ENCODE peak calls at places on chromosomes 16 and 17, in ten cellular contexts. K, D, V, E, T, I, G, L, H and O are unnamed samples. For H3K4me1, the result is how much of the 10 kb centered on the place peaks cover.

GRCh38 chr16:88695218-88695617 is 8.9 kb upstream of the SNAI3 start:
- ATAC-seq in K (no peak), D (no peak), V (no peak), E (no peak), T (no peak), I (peak), G (no peak), L (peak), H (peak), O (no peak)

GRCh38 chr16:11105038-11105903 is 150.7 kb downstream of the SOCS1 start:
- ATAC-seq in K (peak), D (peak), V (peak), E (peak), T (peak), I (peak), G (peak), L (peak), H (peak), O (peak)

GRCh38 chr17:75086496-75087181 is 1.1 kb upstream of the SLC16A5 start:
- ATAC-seq in K (no peak), D (no peak), V (no peak), E (no peak), T (no peak), I (no peak), G (no peak), L (no peak), H (peak), O (no peak)

GRCh38 chr16:23014592-23014991 is 134.7 kb downstream of the USP31 start:
- ATAC-seq in K (no peak), D (no peak), V (no peak), E (no peak), T (no peak), I (no peak), G (no peak), L (no peak), H (no peak), O (no peak)

GRCh38 chr17:61476476-61477203 is 24.4 kb downstream of the TBX4 start:
- ATAC-seq in K (no peak), D (no peak), V (no peak), E (no peak), T (no peak), I (no peak), G (no peak), L (no peak), H (no peak), O (no peak)

GRCh38 chr16:86554599-86554916 is 477 bp downstream of the MTHFSD start:
- ATAC-seq in K (peak), D (no peak), V (no peak), E (no peak), T (no peak), I (no peak), G (no peak), L (no peak), H (no peak), O (no peak)

GRCh38 chr16:70749681-70750601 is 51.0 kb downstream of the VAC14 start:
- ATAC-seq in K (no peak), D (no peak), V (no peak), E (no peak), T (no peak), I (no peak), G (no peak), L (no peak), H (no peak), O (no peak)

GRCh38 chr17:17921192-17922082 is 50.8 kb downstream of the TOM1L2 start:
- ATAC-seq in K (peak), D (no peak), V (no peak), E (peak), T (peak), I (peak), G (peak), L (peak), H (peak), O (peak)

GRCh38 chr17:64634217-64634616 is 27.9 kb downstream of the SMURF2 start:
- ATAC-seq in K (no peak), D (no peak), V (peak), E (no peak), T (no peak), I (no peak), G (no peak), L (no peak), H (no peak), O (no peak)

GRCh38 chr17:45441536-45442310 is 9.1 kb upstream of the ARHGAP27 start:
- ATAC-seq in K (no peak), D (no peak), V (no peak), E (no peak), T (no peak), I (no peak), G (no peak), L (no peak), H (no peak), O (no peak)
- H3K27ac ChIP-seq in K (no peak), D (no peak), V (no peak), E (no peak), T (no peak), I (no peak), G (no peak), L (no peak), H (no peak), O (no peak)

DNA sequence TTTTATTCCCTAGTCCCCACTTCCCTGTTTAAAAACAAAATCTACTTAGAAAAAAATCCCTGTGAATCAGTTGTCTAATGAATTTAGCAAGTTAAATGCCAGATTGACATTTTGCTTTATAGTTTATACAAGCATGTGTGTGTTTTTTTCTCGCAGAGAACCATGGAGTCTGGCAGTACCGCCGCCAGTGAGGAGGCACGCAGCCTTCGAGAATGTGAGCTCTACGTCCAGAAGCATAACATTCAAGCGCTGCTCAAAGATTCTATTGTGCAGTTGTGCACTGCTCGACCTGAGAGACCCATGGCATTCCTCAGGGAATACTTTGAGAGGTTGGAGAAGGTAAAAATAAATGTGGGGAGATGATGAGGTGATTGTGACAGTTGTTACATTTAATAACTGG is 3.0 kb downstream of the PRKAR1A start:
- ATAC-seq in K (no peak), D (no peak), V (no peak), E (no peak), T (no peak), I (no peak), G (no peak), L (no peak), H (no peak), O (no peak)
- H3K4me3 ChIP-seq in K (peak), D (peak), V (no peak), E (peak), T (peak), I (peak), G (no peak), L (no peak), H (peak), O (peak)

GRCh38 chr16:67855789-67856188 is 8.3 kb upstream of the CENPT start:
- ATAC-seq in K (no peak), D (no peak), V (no peak), E (no peak), T (no peak), I (no peak), G (no peak), L (no peak), H (no peak), O (no peak)
- H3K4me1 ChIP-seq in K (under half), D (under half), V (under half), E (under half), T (under half), I (under half), G (under half), L (under half), H (half or more), O (under half)

GRCh38 chr17:68955181-68955841 is at the start of gene ABCA8:
- ATAC-seq in K (peak), D (peak), V (no peak), E (peak), T (peak), I (peak), G (peak), L (no peak), H (no peak), O (no peak)
- H3K27ac ChIP-seq in K (peak), D (no peak), V (no peak), E (peak), T (no peak), I (peak), G (peak), L (no peak), H (no peak), O (peak)

GRCh38 chr17:79023180-79023705 is 726 bp upstream of the C1QTNF1 start:
- ATAC-seq in K (no peak), D (no peak), V (no peak), E (no peak), T (peak), I (no peak), G (no peak), L (no peak), H (no peak), O (no peak)

GRCh38 chr17:79026345-79027273 is 2.6 kb downstream of the C1QTNF1 start:
- ATAC-seq in K (no peak), D (no peak), V (no peak), E (peak), T (peak), I (peak), G (peak), L (peak), H (peak), O (peak)

GRCh38 chr17:79027274-79027924 is 3.4 kb downstream of the C1QTNF1 start:
- ATAC-seq in K (no peak), D (no peak), V (no peak), E (peak), T (peak), I (no peak), G (peak), L (no peak), H (peak), O (no peak)

GRCh38 chr17:79023886-79024771 is at the start of gene C1QTNF1:
- ATAC-seq in K (peak), D (peak), V (peak), E (peak), T (peak), I (peak), G (peak), L (peak), H (peak), O (peak)

GRCh38 chr17:79024901-79025737 is 1.1 kb downstream of the C1QTNF1 start:
- ATAC-seq in K (no peak), D (peak), V (no peak), E (peak), T (peak), I (peak), G (no peak), L (no peak), H (no peak), O (no peak)
- H3K4me3 ChIP-seq in K (peak), D (peak), V (peak), E (peak), T (peak), I (peak), G (peak), L (peak), H (peak), O (peak)

DNA sequence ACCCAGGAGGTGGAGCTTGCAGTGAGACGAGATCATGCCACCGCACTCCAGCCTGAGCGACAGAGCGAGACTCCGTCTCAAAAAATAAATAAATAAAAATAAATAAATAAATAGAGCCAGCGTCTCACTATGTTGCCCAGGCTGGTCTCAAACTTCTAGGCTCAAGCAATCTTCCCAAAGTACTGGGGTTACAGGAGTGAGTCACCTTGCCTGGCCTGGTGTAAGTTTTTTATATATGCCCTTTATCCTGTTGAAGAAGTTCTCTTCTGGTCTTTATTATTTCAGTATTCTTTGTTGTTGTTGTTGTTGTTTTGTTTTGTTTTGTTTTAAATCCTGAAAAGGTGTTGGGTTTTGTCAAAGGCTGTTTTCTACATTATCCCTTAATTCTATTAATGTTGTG is 30.1 kb upstream of the ABCC1 start:
- ATAC-seq in K (no peak), D (no peak), V (no peak), E (no peak), T (no peak), I (no peak), G (no peak), L (no peak), H (no peak), O (no peak)
- H3K4me1 ChIP-seq in K (under half), D (under half), V (under half), E (under half), T (under half), I (under half), G (under half), L (under half), H (under half), O (under half)